ENCODE peak calls at places on chromosomes 16 and 17, in six cellular contexts. N is left ventricle myocardium inferior; X is heart left ventricle; L is CD8-positive, alpha-beta T cell; R is astrocyte; H is adrenal gland. B is an unnamed sample.

GRCh38 chr16:88063201-88063773 is 112.1 kb downstream of the BANP start:
- DNase-seq in L (no peak), X (peak; percentile 65), R (peak; percentile 82), H (no peak), N (peak; percentile 44), B (peak; percentile 2)

GRCh38 chr16:52515068-52515671 is 31.8 kb downstream of the TOX3 start:
- DNase-seq in N (no peak), H (no peak), R (no peak), X (no peak), L (no peak), B (no peak)

GRCh38 chr16:87380403-87380802 is 3.2 kb downstream of the FBXO31 start:
- DNase-seq in H (no peak), R (no peak), L (no peak), N (peak; percentile 10), X (no peak), B (no peak)

GRCh38 chr17:39064374-39064773 is 87.1 kb downstream of the PLXDC1 start:
- DNase-seq in R (peak; percentile 91), L (no peak), N (no peak), X (no peak), H (no peak), B (no peak)

GRCh38 chr17:61805399-61805798 is 57.9 kb downstream of the BRIP1 start:
- DNase-seq in H (no peak), X (no peak), N (no peak), L (no peak), R (peak; percentile 71), B (no peak)

GRCh38 chr17:59825533-59826316 is 67.0 kb downstream of the TUBD1 start:
- DNase-seq in R (peak; percentile 88), N (no peak), X (no peak), L (no peak), H (no peak), B (no peak)

GRCh38 chr16:81601601-81602251 is 157.1 kb downstream of the CMIP start:
- DNase-seq in N (no peak), X (peak; percentile 49), L (no peak), R (no peak), H (no peak), B (no peak)

GRCh38 chr17:40168262-40168832 is 8.9 kb upstream of the RAPGEFL1 start:
- DNase-seq in N (no peak), H (no peak), R (peak; percentile 62), L (no peak), X (no peak), B (peak; percentile 49)

GRCh38 chr16:80174416-80174815 is 366.4 kb upstream of the DYNLRB2 start:
- DNase-seq in N (no peak), L (no peak), H (no peak), R (peak; percentile 89), X (no peak), B (peak; percentile 69)

GRCh38 chr17:55005520-55005919 is 37.0 kb downstream of the STXBP4 start:
- DNase-seq in X (no peak), H (no peak), R (no peak), L (no peak), N (no peak), B (no peak)

GRCh38 chr16:10093564-10093963 is 88.7 kb downstream of the GRIN2A start:
- DNase-seq in X (no peak), N (no peak), R (no peak), H (no peak), L (no peak), B (no peak)

GRCh38 chr16:69890114-69890890 is 60.8 kb upstream of the CLEC18A start:
- DNase-seq in X (peak; percentile 68), H (peak; percentile 28), L (no peak), R (peak; percentile 48), N (peak; percentile 49), B (peak; percentile 45)

GRCh38 chr17:72976971-72977767 is 115.3 kb downstream of the SLC39A11 start:
- DNase-seq in R (peak; percentile 89), L (no peak), X (peak; percentile 69), N (peak; percentile 38), H (peak; percentile 44), B (peak; percentile 63)

GRCh38 chr17:12457493-12457892 is 208.2 kb upstream of the MYOCD start:
- DNase-seq in L (no peak), R (peak; percentile 13), N (no peak), X (no peak), H (no peak), B (no peak)

GRCh38 chr17:57033296-57033695 is 51.8 kb upstream of the AKAP1 start:
- DNase-seq in X (no peak), N (no peak), R (no peak), L (no peak), H (no peak), B (no peak)

GRCh38 chr17:8091033-8091687 is 3.6 kb upstream of the ALOX12B start:
- DNase-seq in R (no peak), N (no peak), L (no peak), H (no peak), X (peak; percentile 14), B (no peak)

GRCh38 chr17:1713878-1714487 is 3.8 kb upstream of the TLCD2 start:
- DNase-seq in X (no peak), H (peak; percentile 46), L (no peak), N (no peak), R (no peak), B (no peak)

GRCh38 chr17:73508057-73508930 is 136.0 kb downstream of the SDK2 start:
- DNase-seq in N (no peak), R (no peak), X (no peak), H (no peak), L (no peak), B (no peak)

GRCh38 chr17:46810837-46811236 is 7.7 kb downstream of the WNT3 start:
- DNase-seq in X (no peak), H (no peak), N (no peak), R (no peak), L (no peak), B (no peak)

GRCh38 chr16:72501739-72502653 is 330.0 kb upstream of the PMFBP1 start:
- DNase-seq in L (peak; percentile 3), R (peak; percentile 55), N (peak; percentile 29), X (no peak), H (peak; percentile 54), B (peak; percentile 18)

GRCh38 chr16:78274771-78275170 is 175.3 kb downstream of the WWOX start:
- DNase-seq in N (no peak), R (no peak), L (no peak), H (no peak), X (no peak), B (no peak)

GRCh38 chr17:49183801-49184200 is 26.6 kb downstream of the GNGT2 start:
- DNase-seq in H (no peak), X (no peak), R (no peak), L (no peak), N (no peak), B (no peak)

GRCh38 chr17:39979865-39980401 is 674 bp upstream of the PSMD3 start:
- DNase-seq in R (peak; percentile 43), N (no peak), X (no peak), H (no peak), L (no peak), B (no peak)

GRCh38 chr16:55233464-55233863 is 90.5 kb upstream of the IRX6 start:
- DNase-seq in L (no peak), R (no peak), X (no peak), H (no peak), N (no peak), B (no peak)

GRCh38 chr16:55240933-55241332 is 83.1 kb upstream of the IRX6 start:
- DNase-seq in H (no peak), L (no peak), X (no peak), N (no peak), R (no peak), B (no peak)

GRCh38 chr16:55232822-55233221 is 91.2 kb upstream of the IRX6 start:
- DNase-seq in L (no peak), N (no peak), H (no peak), X (no peak), R (no peak), B (no peak)

GRCh38 chr16:55239723-55240122 is 84.3 kb upstream of the IRX6 start:
- DNase-seq in N (no peak), H (no peak), L (no peak), R (no peak), X (no peak), B (no peak)

GRCh38 chr16:55236655-55237054 is 87.3 kb upstream of the IRX6 start:
- DNase-seq in N (no peak), L (no peak), H (no peak), X (no peak), R (no peak), B (no peak)
- TF ChIP-seq CTCF in N (no peak), L (no peak), H (no peak), X (no peak), R (no peak), B (no peak)

GRCh38 chr17:65404761-65405160 is 156.7 kb downstream of the AXIN2 start:
- DNase-seq in X (no peak), H (no peak), R (no peak), L (no peak), N (no peak), B (no peak)

GRCh38 chr17:65402513-65403086 is 158.8 kb downstream of the AXIN2 start:
- DNase-seq in R (no peak), X (no peak), N (no peak), H (no peak), L (no peak), B (no peak)

GRCh38 chr17:65405563-65405962 is 155.9 kb downstream of the AXIN2 start:
- DNase-seq in H (no peak), R (no peak), N (no peak), L (no peak), X (no peak), B (no peak)

GRCh38 chr17:65403129-65403528 is 158.3 kb downstream of the AXIN2 start:
- DNase-seq in L (no peak), R (no peak), X (no peak), H (no peak), N (no peak), B (no peak)

GRCh38 chr17:65403616-65404015 is 157.8 kb downstream of the AXIN2 start:
- DNase-seq in N (no peak), X (no peak), H (no peak), R (no peak), L (no peak), B (no peak)
- H3K36me3 ChIP-seq in N (no peaks in the 10 kb centered on the region), X (no peaks in the 10 kb centered on the region), H (no peaks in the 10 kb centered on the region), R (no peaks in the 10 kb centered on the region), L (no peaks in the 10 kb centered on the region), B (no peaks in the 10 kb centered on the region)

DNA sequence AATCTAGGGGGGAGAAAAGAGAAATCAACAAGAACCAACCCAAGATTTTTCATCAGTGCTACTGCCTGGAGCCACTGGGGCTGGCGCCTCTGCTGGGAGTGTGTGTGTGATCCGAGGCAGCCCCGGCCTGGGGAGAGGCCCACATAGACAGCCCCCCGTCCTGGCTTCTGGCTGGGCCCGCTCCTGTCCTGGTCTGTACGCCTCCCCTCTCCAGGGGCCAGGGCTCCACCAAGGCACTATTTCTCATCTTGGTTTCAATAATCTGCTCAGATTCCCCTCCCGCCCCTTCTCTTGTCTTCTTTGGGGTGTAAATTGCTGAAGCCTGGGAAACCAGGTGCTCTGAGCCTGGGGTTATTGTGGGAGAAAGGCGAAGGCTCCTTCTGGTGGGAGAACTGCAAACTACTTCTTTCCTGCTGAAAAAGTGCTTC is 7.8 kb downstream of the BAHCC1 start:
- DNase-seq in R (no peak), N (no peak), X (no peak), L (no peak), H (no peak), B (no peak)
- TF ChIP-seq CTCF in R (no peak), N (no peak), X (peak; percentile 38), L (no peak), H (no peak), B (no peak)

GRCh38 chr16:15506441-15506840 is 72.1 kb downstream of the BMERB1 start:
- DNase-seq in N (no peak), X (no peak), H (no peak), L (no peak), R (no peak), B (no peak)
- H3K36me3 ChIP-seq in N (no peaks in the 10 kb centered on the region), X (no peaks in the 10 kb centered on the region), H (no peaks in the 10 kb centered on the region), L (no peaks in the 10 kb centered on the region), R (no peaks in the 10 kb centered on the region), B (no peaks in the 10 kb centered on the region)